ENCODE peak calls at places on chromosomes 16 and 17, in nine cellular contexts. Y is activated T-helper 1 cell treated with Interleukin-2 at 50 U/mL for 16 hours; C is lower leg skin; T is ureter; K is mucosa of gallbladder; V is H7; G is activated CD4-positive, alpha-beta T cell treated with anti-CD3 and anti-CD28 coated beads for 36 hours; M is hepatocyte; I is AG09319. S is an unnamed sample.

GRCh38 chr16:3457434-3458252 is 14.2 kb downstream of the NAA60 start:
- DNase-seq in Y (peak), C (peak), T (peak), K (peak), V (peak), G (peak), M (peak), I (peak), S (peak)

GRCh38 chr16:49742428-49743205 is 113.3 kb downstream of the ZNF423 start:
- DNase-seq in Y (no peak), C (no peak), T (no peak), K (no peak), V (no peak), G (no peak), M (no peak), I (no peak), S (no peak)

GRCh38 chr17:34118564-34118963 is 136.5 kb upstream of the CCL2 start:
- DNase-seq in Y (no peak), C (no peak), T (no peak), K (peak), V (no peak), G (no peak), M (no peak), I (no peak), S (no peak)

GRCh38 chr17:21282231-21282630 is 2.3 kb upstream of the MAP2K3 start:
- DNase-seq in Y (no peak), C (peak), T (no peak), K (no peak), V (no peak), G (peak), M (peak), I (peak), S (no peak)

GRCh38 chr17:2755941-2756724 is 6.7 kb upstream of the CCDC92B start:
- DNase-seq in Y (no peak), C (no peak), T (no peak), K (no peak), V (peak), G (no peak), M (peak), I (no peak), S (no peak)

GRCh38 chr16:81609323-81609892 is 164.8 kb downstream of the CMIP start:
- DNase-seq in Y (no peak), C (no peak), T (no peak), K (no peak), V (no peak), G (no peak), M (no peak), I (no peak), S (no peak)

GRCh38 chr17:15649861-15650391 is 30.4 kb upstream of the FBXW10B start:
- DNase-seq in Y (no peak), C (peak), T (no peak), K (peak), V (no peak), G (no peak), M (peak), I (peak), S (no peak)

GRCh38 chr17:67289174-67289876 is 44.3 kb upstream of the HELZ start:
- DNase-seq in Y (no peak), C (peak), T (peak), K (peak), V (peak), G (no peak), M (peak), I (peak), S (no peak)

GRCh38 chr16:19410435-19411153 is 7.1 kb upstream of the TMC5 start:
- DNase-seq in Y (no peak), C (no peak), T (peak), K (no peak), V (peak), G (peak), M (peak), I (no peak), S (no peak)

GRCh38 chr17:20216154-20216815 is 207.1 kb downstream of the SPECC1 start:
- DNase-seq in Y (no peak), C (no peak), T (no peak), K (no peak), V (no peak), G (no peak), M (no peak), I (no peak), S (no peak)

GRCh38 chr17:77568540-77568939 is 390.0 kb upstream of the TNRC6C start:
- DNase-seq in Y (no peak), C (no peak), T (no peak), K (no peak), V (no peak), G (no peak), M (no peak), I (no peak), S (no peak)

GRCh38 chr16:67872631-67873434 is at the start of gene EDC4:
- DNase-seq in Y (peak), C (peak), T (peak), K (peak), V (peak), G (peak), M (peak), I (peak), S (peak)

GRCh38 chr16:51839697-51840462 is 688.8 kb upstream of the SALL1 start:
- DNase-seq in Y (no peak), C (no peak), T (no peak), K (no peak), V (no peak), G (no peak), M (no peak), I (no peak), S (no peak)

GRCh38 chr17:7889166-7889584 is 586 bp downstream of the CHD3 start:
- DNase-seq in Y (peak), C (peak), T (peak), K (peak), V (peak), G (peak), M (peak), I (peak), S (peak)

GRCh38 chr17:6254036-6254435 is 180.9 kb downstream of the AIPL1 start:
- DNase-seq in Y (no peak), C (no peak), T (no peak), K (no peak), V (no peak), G (no peak), M (no peak), I (no peak), S (no peak)

GRCh38 chr16:79662122-79662521 is 61.6 kb upstream of the MAF start:
- DNase-seq in Y (no peak), C (no peak), T (no peak), K (no peak), V (no peak), G (no peak), M (no peak), I (no peak), S (no peak)

GRCh38 chr17:32742686-32743538 is 134.0 kb downstream of the MYO1D start:
- DNase-seq in Y (no peak), C (no peak), T (no peak), K (no peak), V (no peak), G (no peak), M (no peak), I (no peak), S (no peak)

GRCh38 chr16:11315499-11315898 is 29.8 kb upstream of the RMI2 start:
- DNase-seq in Y (no peak), C (no peak), T (no peak), K (no peak), V (peak), G (no peak), M (peak), I (no peak), S (no peak)

GRCh38 chr17:45902892-45903346 is 8.6 kb downstream of the MAPT start:
- DNase-seq in Y (no peak), C (no peak), T (peak), K (peak), V (no peak), G (no peak), M (no peak), I (no peak), S (no peak)

GRCh38 chr17:44223574-44224046 is 4.1 kb upstream of the UBTF start:
- DNase-seq in Y (no peak), C (no peak), T (no peak), K (peak), V (no peak), G (no peak), M (no peak), I (no peak), S (no peak)

S was measured in T follicular helper cell.